ENCODE peak calls at places on chromosome 4, in ten cellular contexts. O is tibial artery, T is suprapubic skin, M is ovary, B is H1, I is lung, C is tibial nerve, S is IMR-90, R is lower lobe of right lung, V is mucosa of descending colon. G is an unnamed sample.

GRCh38 chr4:84952004-84952403 is 14.5 kb downstream of the WDFY3 start:
- DNase-seq in O (no peak), T (no peak), M (no peak), B (no peak), I (no peak), C (no peak), S (peak; percentile 78), R (no peak), V (no peak), G (no peak)

GRCh38 chr4:117085185-117085701 is at the start of gene TRAM1L1:
- DNase-seq in O (no peak), T (peak; percentile 68), M (peak; percentile 37), B (peak; percentile 86), I (peak; percentile 58), C (no peak), S (peak; percentile 63), R (peak; percentile 74), V (peak; percentile 55), G (peak; percentile 40)

GRCh38 chr4:7705602-7706001 is 234.1 kb downstream of the AFAP1 start:
- DNase-seq in O (no peak), T (no peak), M (no peak), B (no peak), I (no peak), C (no peak), S (no peak), R (no peak), V (no peak), G (no peak)

GRCh38 chr4:106585920-106586349 is 217.4 kb upstream of the GIMD1 start:
- DNase-seq in O (no peak), T (no peak), M (no peak), B (no peak), I (no peak), C (no peak), S (no peak), R (no peak), V (no peak), G (no peak)

GRCh38 chr4:87034527-87034926 is 99.7 kb downstream of the AFF1 start:
- DNase-seq in O (no peak), T (no peak), M (no peak), B (no peak), I (no peak), C (no peak), S (no peak), R (no peak), V (no peak), G (no peak)

GRCh38 chr4:59689149-59689548 is 1511.0 kb upstream of the ADGRL3 start:
- DNase-seq in O (no peak), T (no peak), M (no peak), B (no peak), I (no peak), C (no peak), S (no peak), R (no peak), V (no peak), G (no peak)

GRCh38 chr4:173246719-173247118 is 78.1 kb downstream of the GALNT7 start:
- DNase-seq in O (no peak), T (no peak), M (no peak), B (no peak), I (no peak), C (no peak), S (no peak), R (no peak), V (no peak), G (no peak)

GRCh38 chr4:114026447-114026846 is 47.0 kb upstream of the ARSJ start:
- DNase-seq in O (no peak), T (no peak), M (no peak), B (no peak), I (no peak), C (no peak), S (no peak), R (no peak), V (no peak), G (no peak)

GRCh38 chr4:16052939-16053338 is 30.9 kb downstream of the PROM1 start:
- DNase-seq in O (no peak), T (no peak), M (no peak), B (no peak), I (no peak), C (no peak), S (no peak), R (no peak), V (no peak), G (no peak)

GRCh38 chr4:73422458-73422752 is 13.6 kb upstream of the AFP start:
- DNase-seq in O (no peak), T (no peak), M (no peak), B (no peak), I (no peak), C (no peak), S (no peak), R (no peak), V (no peak), G (no peak)

GRCh38 chr4:80302616-80303223 is 32.8 kb upstream of the CFAP299 start:
- DNase-seq in O (no peak), T (no peak), M (no peak), B (no peak), I (no peak), C (no peak), S (no peak), R (no peak), V (no peak), G (no peak)

GRCh38 chr4:186727977-186728519 is 4.4 kb upstream of the FAT1 start:
- DNase-seq in O (no peak), T (no peak), M (no peak), B (no peak), I (no peak), C (no peak), S (no peak), R (no peak), V (peak; percentile 52), G (no peak)

GRCh38 chr4:183430317-183430986 is 14.0 kb upstream of the CDKN2AIP start:
- DNase-seq in O (no peak), T (no peak), M (no peak), B (peak; percentile 58), I (peak; percentile 28), C (no peak), S (no peak), R (no peak), V (peak; percentile 41), G (no peak)

GRCh38 chr4:174010547-174010946 is 272.9 kb downstream of the FBXO8 start:
- DNase-seq in O (no peak), T (no peak), M (no peak), B (no peak), I (no peak), C (no peak), S (no peak), R (no peak), V (no peak), G (no peak)

GRCh38 chr4:2852481-2852881 is 8.8 kb downstream of the ADD1 start:
- DNase-seq in O (no peak), T (no peak), M (no peak), B (no peak), I (no peak), C (no peak), S (no peak), R (peak; percentile 51), V (no peak), G (peak; percentile 67)

GRCh38 chr4:132557660-132558059 is 591.4 kb upstream of the PCDH10 start:
- DNase-seq in O (no peak), T (no peak), M (no peak), B (no peak), I (no peak), C (no peak), S (no peak), R (no peak), V (no peak), G (no peak)

GRCh38 chr4:74768857-74769525 is 25.3 kb downstream of the BTC start:
- DNase-seq in O (no peak), T (no peak), M (no peak), B (no peak), I (no peak), C (no peak), S (peak; percentile 9), R (no peak), V (no peak), G (no peak)

GRCh38 chr4:17636696-17637351 is 22.4 kb downstream of the MED28 start:
- DNase-seq in O (peak; percentile 74), T (peak; percentile 79), M (peak; percentile 75), B (peak; percentile 91), I (peak; percentile 74), C (peak; percentile 67), S (peak; percentile 69), R (peak; percentile 83), V (peak; percentile 84), G (peak; percentile 77)

GRCh38 chr4:986428-986948 is 356 bp upstream of the IDUA start:
- DNase-seq in O (no peak), T (no peak), M (no peak), B (no peak), I (no peak), C (no peak), S (no peak), R (no peak), V (no peak), G (no peak)

GRCh38 chr4:76982638-76983579 is 33.4 kb downstream of the SEPTIN11 start:
- DNase-seq in O (no peak), T (no peak), M (no peak), B (no peak), I (no peak), C (no peak), S (peak; percentile 54), R (no peak), V (no peak), G (no peak)
- H3K4me1 ChIP-seq in O (peaks cover 18% of the 10 kb centered on the region), T (peaks cover 44% of the 10 kb centered on the region), M (peaks cover 19% of the 10 kb centered on the region), B (peaks cover 17% of the 10 kb centered on the region), I (peaks cover 18% of the 10 kb centered on the region), C (peaks cover 28% of the 10 kb centered on the region), S (peaks cover 47% of the 10 kb centered on the region), R (peaks cover 86% of the 10 kb centered on the region), V (peaks cover 34% of the 10 kb centered on the region), G (peaks cover 27% of the 10 kb centered on the region)

GRCh38 chr4:168846414-168846813 is 163.6 kb downstream of the CBR4 start:
- DNase-seq in O (no peak), T (no peak), M (no peak), B (no peak), I (no peak), C (no peak), S (no peak), R (no peak), V (no peak), G (no peak)
- H3K4me1 ChIP-seq in O (peaks cover 83% of the 10 kb centered on the region), T (peaks cover 67% of the 10 kb centered on the region), M (peaks cover 21% of the 10 kb centered on the region), B (peaks cover 23% of the 10 kb centered on the region), I (peaks cover 41% of the 10 kb centered on the region), C (peaks cover 39% of the 10 kb centered on the region), S (peaks cover 28% of the 10 kb centered on the region), R (peaks cover 38% of the 10 kb centered on the region), V (no peaks in the 10 kb centered on the region), G (peaks cover 38% of the 10 kb centered on the region)

DNA sequence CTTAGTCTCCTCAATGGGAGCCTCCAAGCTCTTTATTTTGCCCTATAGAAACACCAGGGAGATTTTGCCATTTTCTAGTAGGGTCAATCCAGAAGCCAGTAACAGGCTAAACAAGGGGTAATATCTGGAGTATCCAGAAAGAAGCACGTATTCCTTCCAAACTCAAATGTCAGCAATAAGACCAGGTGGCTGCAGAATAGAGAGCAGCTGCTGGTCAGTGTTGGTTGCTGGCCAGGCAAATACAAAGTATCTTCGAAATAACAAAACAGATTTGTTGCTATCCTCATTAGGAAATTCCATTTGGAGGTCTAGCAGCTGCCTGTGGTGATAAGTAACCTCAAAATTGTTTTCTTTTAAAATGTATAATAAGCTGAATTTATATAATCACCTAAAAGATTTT is 320.4 kb downstream of the DTHD1 start:
- DNase-seq in O (no peak), T (no peak), M (no peak), B (no peak), I (no peak), C (no peak), S (no peak), R (no peak), V (no peak), G (no peak)
- H3K4me1 ChIP-seq in O (no peaks in the 10 kb centered on the region), T (no peaks in the 10 kb centered on the region), M (no peaks in the 10 kb centered on the region), B (no peaks in the 10 kb centered on the region), I (no peaks in the 10 kb centered on the region), C (no peaks in the 10 kb centered on the region), S (no peaks in the 10 kb centered on the region), R (no peaks in the 10 kb centered on the region), V (no peaks in the 10 kb centered on the region), G (no peaks in the 10 kb centered on the region)

GRCh38 chr4:142707397-142707796 is 138.7 kb downstream of the INPP4B start:
- DNase-seq in O (no peak), T (no peak), M (no peak), B (no peak), I (no peak), C (no peak), S (no peak), R (no peak), V (no peak), G (no peak)
- H3K4me1 ChIP-seq in O (no peaks in the 10 kb centered on the region), T (no peaks in the 10 kb centered on the region), M (no peaks in the 10 kb centered on the region), B (no peaks in the 10 kb centered on the region), I (no peaks in the 10 kb centered on the region), C (no peaks in the 10 kb centered on the region), S (no peaks in the 10 kb centered on the region), R (no peaks in the 10 kb centered on the region), V (no peaks in the 10 kb centered on the region), G (no peaks in the 10 kb centered on the region)

G was measured in transverse colon.